ENCODE peak calls at places on chromosomes 11 and 22, in five cellular contexts. L, K, A, Y and B are unnamed samples.
A peak's percentile ranks its signal among the peaks of the same experiment; 100 is the strongest.

GRCh38 chr11:7892751-7893356 is 38.2 kb downstream of the OR10A6 start:
- DNase-seq in L (no peak), Y (peak; percentile 71), A (no peak), K (no peak), B (no peak)

GRCh38 chr11:27720277-27720830 is 20.1 kb upstream of the BDNF start:
- DNase-seq in Y (peak; percentile 59), A (peak; percentile 77), L (no peak), K (no peak), B (peak; percentile 72)

GRCh38 chr11:83502041-83502440 is 215.9 kb upstream of the CCDC90B start:
- DNase-seq in Y (peak; percentile 1), K (no peak), L (no peak), A (no peak), B (no peak)

GRCh38 chr22:40043086-40043485 is 48.3 kb downstream of the FAM83F start:
- DNase-seq in L (peak; percentile 69), A (no peak), K (peak; percentile 66), Y (no peak), B (no peak)

GRCh38 chr11:67996622-67997459 is 7.1 kb downstream of the UNC93B1 start:
- DNase-seq in Y (no peak), L (peak; percentile 80), K (no peak), A (peak; percentile 77), B (no peak)

GRCh38 chr11:504053-504993 is 2.7 kb downstream of the RNH1 start:
- DNase-seq in Y (peak; percentile 49), A (no peak), K (peak; percentile 79), L (no peak), B (no peak)

GRCh38 chr11:2982214-2982613 is 9.9 kb downstream of the NAP1L4 start:
- DNase-seq in Y (no peak), K (no peak), A (no peak), L (no peak), B (no peak)

GRCh38 chr11:76491644-76492043 is 46.8 kb downstream of the EMSY start:
- DNase-seq in A (no peak), K (no peak), L (no peak), Y (no peak), B (no peak)

GRCh38 chr11:76322593-76323341 is 58.2 kb downstream of the THAP12 start:
- DNase-seq in A (no peak), Y (no peak), L (no peak), K (no peak), B (no peak)

GRCh38 chr11:108866781-108867180 is 201.9 kb downstream of the DDX10 start:
- DNase-seq in L (no peak), A (no peak), K (no peak), Y (no peak), B (no peak)

GRCh38 chr11:33935005-33935404 is 43.1 kb upstream of the LMO2 start:
- DNase-seq in L (no peak), Y (no peak), A (no peak), K (no peak), B (no peak)

GRCh38 chr22:49670610-49671330 is 156.9 kb downstream of the BRD1 start:
- DNase-seq in L (no peak), A (peak; percentile 50), K (no peak), Y (no peak), B (peak; percentile 62)

GRCh38 chr22:50221410-50222300 is 20.8 kb downstream of the SELENOO start:
- DNase-seq in A (no peak), K (no peak), L (no peak), Y (no peak), B (no peak)

GRCh38 chr22:46275455-46276129 is 7.8 kb downstream of the TTC38 start:
- DNase-seq in K (no peak), Y (no peak), L (peak; percentile 1), A (no peak), B (no peak)

GRCh38 chr11:46916669-46917108 is 1.7 kb downstream of the LRP4 start:
- DNase-seq in A (peak; percentile 59), L (peak; percentile 83), K (peak; percentile 72), Y (peak; percentile 96), B (no peak)

GRCh38 chr11:1840780-1841480 is 2.1 kb downstream of the TNNI2 start:
- DNase-seq in L (peak; percentile 57), Y (no peak), A (no peak), K (no peak), B (no peak)

GRCh38 chr11:60130496-60130895 is 42.0 kb downstream of the MS4A2 start:
- DNase-seq in A (peak; percentile 44), K (no peak), Y (peak; percentile 35), L (no peak), B (no peak)

GRCh38 chr22:19085233-19086043 is 36.8 kb downstream of the DGCR2 start:
- DNase-seq in K (peak; percentile 38), L (no peak), Y (no peak), A (peak; percentile 9), B (no peak)

GRCh38 chr11:12137005-12137690 is 26.8 kb downstream of the MICAL2 start:
- DNase-seq in L (no peak), A (no peak), K (no peak), Y (no peak), B (no peak)

GRCh38 chr11:85029964-85030363 is 597.2 kb downstream of the DLG2 start:
- DNase-seq in K (no peak), A (no peak), L (no peak), Y (peak; percentile 1), B (no peak)

GRCh38 chr11:69655479-69656394 is 14.8 kb downstream of the CCND1 start:
- DNase-seq in Y (no peak), A (no peak), L (peak; percentile 43), K (no peak), B (peak; percentile 66)

GRCh38 chr11:66282468-66283455 is 4.8 kb downstream of the CNIH2 start:
- DNase-seq in K (peak; percentile 96), Y (peak; percentile 87), L (peak; percentile 99), A (peak; percentile 100), B (peak; percentile 100)

GRCh38 chr11:75276696-75277095 is 36.1 kb downstream of the TPBGL start:
- DNase-seq in Y (no peak), K (no peak), A (no peak), L (no peak), B (peak; percentile 27)

GRCh38 chr22:35538801-35539321 is 1.8 kb upstream of the RASD2 start:
- DNase-seq in Y (peak; percentile 21), L (no peak), A (peak; percentile 63), K (no peak), B (no peak)

GRCh38 chr11:62806611-62807121 is 1.4 kb upstream of the NXF1 start:
- DNase-seq in K (peak; percentile 76), L (peak; percentile 71), A (no peak), Y (no peak), B (no peak)

GRCh38 chr11:17686185-17686980 is 33.0 kb upstream of the MYOD1 start:
- DNase-seq in Y (no peak), L (peak; percentile 77), A (no peak), K (no peak), B (peak; percentile 73)

GRCh38 chr22:49788492-49788891 is 39.2 kb downstream of the BRD1 start:
- DNase-seq in L (peak; percentile 87), A (no peak), K (peak; percentile 84), Y (no peak), B (no peak)

GRCh38 chr11:103987631-103988594 is 48.5 kb upstream of the DDI1 start:
- DNase-seq in Y (peak; percentile 6), L (no peak), A (no peak), K (no peak), B (no peak)
- TF ChIP-seq CTCF in Y (no peak), L (no peak), A (no peak), K (no peak), B (no peak)

DNA sequence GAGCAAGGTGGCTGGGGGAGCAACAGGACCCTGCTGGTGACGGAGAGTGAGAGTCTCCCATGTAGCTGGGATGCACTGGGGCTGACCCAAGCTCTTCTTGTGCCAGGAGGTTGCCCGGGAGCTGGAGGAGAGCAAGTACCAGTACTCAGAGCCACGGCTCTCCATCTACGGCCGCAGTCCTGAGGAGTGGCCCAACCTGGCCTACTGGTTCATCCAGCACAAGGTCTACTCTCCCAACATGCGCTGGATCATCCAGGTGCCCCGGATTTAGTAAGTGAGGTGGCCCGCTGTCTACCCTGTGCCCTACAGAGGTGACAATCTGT is 40.4 kb downstream of the AMPD3 start:
- DNase-seq in A (no peak), K (peak; percentile 51), Y (no peak), L (no peak), B (peak; percentile 54)
- TF ChIP-seq CTCF in A (no peak), K (no peak), Y (no peak), L (no peak), B (no peak)

GRCh38 chr22:38569181-38569971 is 607 bp downstream of the DMC1 start:
- DNase-seq in A (peak; percentile 16), Y (peak; percentile 5), L (no peak), K (no peak), B (peak; percentile 71)

GRCh38 chr22:38570841-38571364 is 920 bp upstream of the DMC1 start:
- DNase-seq in Y (peak; percentile 3), A (peak; percentile 15), K (no peak), L (peak; percentile 76), B (no peak)

GRCh38 chr22:38569972-38570840 is at the start of gene DMC1:
- DNase-seq in K (peak; percentile 88), Y (peak; percentile 96), A (peak; percentile 92), L (peak; percentile 96), B (peak; percentile 93)

GRCh38 chr22:38567531-38568245 is 2.3 kb downstream of the DMC1 start:
- DNase-seq in A (no peak), Y (no peak), K (no peak), L (no peak), B (no peak)

GRCh38 chr22:38572065-38572464 is 2.1 kb upstream of the DMC1 start:
- DNase-seq in A (peak; percentile 35), K (no peak), L (no peak), Y (peak; percentile 28), B (no peak)
- TF ChIP-seq CTCF in A (peak; percentile 30), K (peak; percentile 63), L (peak; percentile 57), Y (peak; percentile 61), B (peak; percentile 79)

DNA sequence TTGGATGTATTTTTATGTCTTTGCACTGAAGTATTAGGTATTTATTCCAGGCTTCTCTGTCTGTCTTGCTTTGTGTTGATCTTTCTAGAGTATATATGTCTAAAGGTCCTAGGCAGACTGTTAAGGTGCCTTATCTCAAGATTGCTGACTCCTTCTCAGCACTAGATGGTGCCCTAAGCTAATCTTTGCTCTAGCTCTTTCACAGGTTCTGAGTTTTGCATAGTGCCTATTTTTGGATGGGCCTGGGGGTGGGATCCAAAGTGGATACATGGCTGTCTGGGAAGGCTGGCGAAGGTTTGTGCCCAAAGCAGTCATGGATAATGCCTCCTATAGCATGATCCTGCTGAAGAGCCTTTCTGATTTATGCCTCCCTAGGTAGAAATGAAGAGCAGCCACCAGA is 154.9 kb downstream of the TRPC6 start:
- DNase-seq in L (no peak), A (no peak), K (no peak), Y (no peak), B (no peak)
- TF ChIP-seq CTCF in L (no peak), A (peak; percentile 16), K (peak; percentile 17), Y (peak; percentile 36), B (peak; percentile 63)